ENCODE peak calls at places on chromosome 22, in ten cellular contexts. P, I, U, V, C, N, X, F, Y and A are unnamed samples.

GRCh38 chr22:41286639-41287091 is 678 bp upstream of the RANGAP1 start:
- DNase-seq in P (no peak), I (no peak), U (no peak), V (no peak), C (peak), N (peak), X (no peak), F (no peak), Y (no peak), A (peak)

GRCh38 chr22:37570661-37570976 is 9.3 kb downstream of the LGALS2 start:
- DNase-seq in P (no peak), I (no peak), U (no peak), V (no peak), C (no peak), N (no peak), X (no peak), F (no peak), Y (no peak), A (no peak)

GRCh38 chr22:48188211-48188845 is 1425.9 kb downstream of the TBC1D22A start:
- DNase-seq in P (no peak), I (no peak), U (no peak), V (no peak), C (peak), N (peak), X (peak), F (no peak), Y (no peak), A (no peak)

GRCh38 chr22:44585559-44586121 is 87.6 kb upstream of the RTL6 start:
- DNase-seq in P (no peak), I (no peak), U (no peak), V (no peak), C (no peak), N (no peak), X (no peak), F (peak), Y (no peak), A (no peak)

GRCh38 chr22:35051791-35052190 is 14.2 kb upstream of the ISX start:
- DNase-seq in P (no peak), I (no peak), U (no peak), V (no peak), C (no peak), N (no peak), X (no peak), F (no peak), Y (no peak), A (no peak)

GRCh38 chr22:24981656-24982055 is 29.1 kb downstream of the KIAA1671 start:
- DNase-seq in P (no peak), I (no peak), U (no peak), V (no peak), C (no peak), N (no peak), X (no peak), F (no peak), Y (no peak), A (no peak)

GRCh38 chr22:42294034-42294985 is 23.9 kb upstream of the TCF20 start:
- DNase-seq in P (peak), I (no peak), U (peak), V (no peak), C (peak), N (no peak), X (peak), F (no peak), Y (peak), A (peak)

GRCh38 chr22:48783821-48784266 is 1043.8 kb downstream of the BRD1 start:
- DNase-seq in P (no peak), I (no peak), U (no peak), V (no peak), C (no peak), N (no peak), X (no peak), F (no peak), Y (no peak), A (no peak)

GRCh38 chr22:30606455-30607299 is at the start of gene TCN2:
- DNase-seq in P (peak), I (peak), U (peak), V (peak), C (peak), N (peak), X (peak), F (peak), Y (peak), A (no peak)

GRCh38 chr22:37425800-37426531 is 1.3 kb downstream of the ELFN2 start:
- DNase-seq in P (peak), I (no peak), U (peak), V (no peak), C (no peak), N (peak), X (no peak), F (no peak), Y (no peak), A (no peak)

GRCh38 chr22:30325065-30325720 is 1.5 kb downstream of the TBC1D10A start:
- DNase-seq in P (no peak), I (no peak), U (peak), V (peak), C (peak), N (peak), X (peak), F (no peak), Y (no peak), A (no peak)

GRCh38 chr22:41445171-41446056 is 1.2 kb downstream of the TOB2 start:
- DNase-seq in P (no peak), I (no peak), U (no peak), V (peak), C (peak), N (peak), X (no peak), F (peak), Y (no peak), A (no peak)

GRCh38 chr22:30314918-30315317 is 11.8 kb downstream of the TBC1D10A start:
- DNase-seq in P (no peak), I (no peak), U (no peak), V (no peak), C (no peak), N (peak), X (no peak), F (no peak), Y (no peak), A (no peak)

GRCh38 chr22:48942698-48943566 is 884.7 kb downstream of the BRD1 start:
- DNase-seq in P (no peak), I (no peak), U (no peak), V (no peak), C (no peak), N (no peak), X (peak), F (no peak), Y (no peak), A (no peak)

GRCh38 chr22:37560682-37561208 is 465 bp downstream of the CDC42EP1 start:
- DNase-seq in P (peak), I (no peak), U (peak), V (peak), C (peak), N (no peak), X (peak), F (peak), Y (no peak), A (no peak)

GRCh38 chr22:30254307-30254706 is 7.7 kb upstream of the LIF start:
- DNase-seq in P (no peak), I (no peak), U (no peak), V (no peak), C (no peak), N (peak), X (no peak), F (no peak), Y (no peak), A (no peak)

GRCh38 chr22:31248138-31248745 is 36.1 kb downstream of the LIMK2 start:
- DNase-seq in P (peak), I (peak), U (peak), V (peak), C (peak), N (peak), X (peak), F (peak), Y (peak), A (peak)

GRCh38 chr22:30000566-30000965 is 79.7 kb upstream of the HORMAD2 start:
- DNase-seq in P (no peak), I (no peak), U (peak), V (no peak), C (peak), N (no peak), X (no peak), F (no peak), Y (no peak), A (no peak)